ENCODE peak calls at places on chromosomes 7 and 10, in four cellular contexts. W is omental fat pad, X is ascending aorta, T is nephron progenitor cell. Y is an unnamed sample.

GRCh38 chr10:125159932-125160855 is at the start of gene CTBP2:
- DNase-seq in W (no peak), X (no peak), T (peak), Y (no peak)

GRCh38 chr10:29189272-29189671 is 99.6 kb upstream of the LYZL1 start:
- DNase-seq in X (no peak), T (no peak), W (no peak), Y (no peak)

GRCh38 chr10:191703-192518 is 56.7 kb downstream of the ZMYND11 start:
- DNase-seq in X (no peak), W (no peak), T (no peak), Y (no peak)

GRCh38 chr7:53022893-53023292 is 12.5 kb upstream of the POM121L12 start:
- DNase-seq in T (no peak), W (no peak), X (no peak), Y (no peak)

GRCh38 chr10:72086466-72087391 is 1.6 kb downstream of the SPOCK2 start:
- DNase-seq in X (no peak), T (peak), W (no peak), Y (no peak)

GRCh38 chr7:73341877-73342276 is 13.9 kb downstream of the FKBP6 start:
- DNase-seq in X (no peak), W (no peak), T (no peak), Y (peak)

GRCh38 chr10:34494012-34494411 is 321.1 kb downstream of the PARD3 start:
- DNase-seq in X (no peak), W (no peak), T (no peak), Y (no peak)

GRCh38 chr10:97445722-97446639 is at the start of the genes EXOSC1 and ZDHHC16:
- DNase-seq in W (peak), T (peak), X (peak), Y (peak)

GRCh38 chr10:58919927-58920654 is 256.4 kb upstream of the PHYHIPL start:
- DNase-seq in X (no peak), W (no peak), T (no peak), Y (peak)

GRCh38 chr7:74355091-74355490 is 65.9 kb downstream of the CLIP2 start:
- DNase-seq in T (no peak), W (peak), X (peak), Y (peak)

GRCh38 chr10:132412316-132413192 is 15.6 kb downstream of the PWWP2B start:
- DNase-seq in W (no peak), X (no peak), T (no peak), Y (no peak)

GRCh38 chr7:98870071-98870651 is 347 bp upstream of the TMEM130 start:
- DNase-seq in X (peak), W (no peak), T (peak), Y (no peak)

GRCh38 chr7:48355346-48355745 is 184.1 kb downstream of the ABCA13 start:
- DNase-seq in T (no peak), X (no peak), W (no peak), Y (no peak)

GRCh38 chr7:122182081-122182480 is 38.0 kb upstream of the AASS start:
- DNase-seq in T (no peak), W (no peak), X (no peak), Y (no peak)

GRCh38 chr10:112779025-112779765 is 170.9 kb upstream of the TCF7L2 start:
- DNase-seq in W (no peak), T (no peak), X (no peak), Y (no peak)

GRCh38 chr7:84613411-84613810 is 418.8 kb upstream of the SEMA3A start:
- DNase-seq in X (no peak), T (no peak), W (no peak), Y (no peak)
- TF ChIP-seq CTCF in X (no peak), T (no peak), W (no peak), Y (no peak)

GRCh38 chr10:119444866-119445265 is 97.7 kb downstream of the RGS10 start:
- DNase-seq in T (no peak), W (no peak), X (no peak), Y (no peak)

GRCh38 chr10:119442758-119443060 is 99.8 kb downstream of the RGS10 start:
- DNase-seq in W (no peak), X (no peak), T (no peak), Y (no peak)

GRCh38 chr10:119445311-119445934 is 97.1 kb downstream of the RGS10 start:
- DNase-seq in T (peak), W (peak), X (peak), Y (peak)

GRCh38 chr10:119443441-119443840 is 99.1 kb downstream of the RGS10 start:
- DNase-seq in X (no peak), T (no peak), W (no peak), Y (no peak)

GRCh38 chr10:119443970-119444660 is 98.4 kb downstream of the RGS10 start:
- DNase-seq in T (no peak), X (no peak), W (no peak), Y (no peak)
- TF ChIP-seq CTCF in T (no peak), X (no peak), W (no peak), Y (no peak)

DNA sequence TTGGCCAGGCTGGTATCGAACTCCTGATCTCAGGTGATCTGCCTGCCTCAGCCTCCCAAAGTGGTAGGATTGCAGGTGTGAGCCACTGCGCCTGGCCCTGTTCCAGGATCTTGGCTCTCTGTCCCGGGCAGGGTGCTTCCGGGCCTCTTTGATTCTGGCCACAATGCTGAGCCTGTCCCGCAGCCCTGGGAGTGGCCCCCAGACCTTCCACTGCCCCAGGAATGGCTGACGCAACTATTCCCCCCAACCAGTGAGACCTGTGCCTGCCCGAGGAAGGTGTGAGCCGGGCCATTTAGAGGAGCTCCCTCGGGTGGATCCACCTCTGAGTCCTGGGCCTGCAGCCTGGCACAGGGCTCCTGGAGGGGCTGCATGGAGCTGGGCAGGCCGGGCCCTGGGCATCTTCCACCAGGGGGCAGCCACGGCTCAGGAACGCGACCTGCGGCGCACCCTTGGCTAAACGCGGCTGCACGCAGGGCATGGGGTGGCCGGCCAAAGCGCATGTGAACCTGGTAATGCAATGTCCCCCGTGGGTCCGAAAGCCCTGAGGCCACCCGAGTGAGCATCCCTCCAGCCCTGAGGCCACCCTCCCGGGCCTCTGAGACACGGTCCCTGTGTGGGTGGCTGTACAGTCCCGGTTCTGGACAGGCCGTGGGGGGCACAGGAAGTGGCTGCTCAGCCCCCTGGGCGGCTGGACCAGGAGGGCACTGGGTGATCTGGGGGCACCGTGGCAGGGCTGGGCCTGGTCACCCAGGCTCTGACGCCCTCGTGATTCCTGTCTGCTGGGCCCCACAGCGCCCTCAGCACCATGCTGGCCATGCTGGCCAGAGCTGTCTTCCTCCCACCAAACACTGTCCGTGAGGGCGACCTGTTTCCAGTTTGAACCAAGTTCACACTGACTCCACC is 24.8 kb downstream of the GRIFIN start:
- DNase-seq in T (peak), X (peak), W (peak), Y (no peak)
- TF ChIP-seq CTCF in T (peak), X (peak), W (no peak), Y (peak)

DNA sequence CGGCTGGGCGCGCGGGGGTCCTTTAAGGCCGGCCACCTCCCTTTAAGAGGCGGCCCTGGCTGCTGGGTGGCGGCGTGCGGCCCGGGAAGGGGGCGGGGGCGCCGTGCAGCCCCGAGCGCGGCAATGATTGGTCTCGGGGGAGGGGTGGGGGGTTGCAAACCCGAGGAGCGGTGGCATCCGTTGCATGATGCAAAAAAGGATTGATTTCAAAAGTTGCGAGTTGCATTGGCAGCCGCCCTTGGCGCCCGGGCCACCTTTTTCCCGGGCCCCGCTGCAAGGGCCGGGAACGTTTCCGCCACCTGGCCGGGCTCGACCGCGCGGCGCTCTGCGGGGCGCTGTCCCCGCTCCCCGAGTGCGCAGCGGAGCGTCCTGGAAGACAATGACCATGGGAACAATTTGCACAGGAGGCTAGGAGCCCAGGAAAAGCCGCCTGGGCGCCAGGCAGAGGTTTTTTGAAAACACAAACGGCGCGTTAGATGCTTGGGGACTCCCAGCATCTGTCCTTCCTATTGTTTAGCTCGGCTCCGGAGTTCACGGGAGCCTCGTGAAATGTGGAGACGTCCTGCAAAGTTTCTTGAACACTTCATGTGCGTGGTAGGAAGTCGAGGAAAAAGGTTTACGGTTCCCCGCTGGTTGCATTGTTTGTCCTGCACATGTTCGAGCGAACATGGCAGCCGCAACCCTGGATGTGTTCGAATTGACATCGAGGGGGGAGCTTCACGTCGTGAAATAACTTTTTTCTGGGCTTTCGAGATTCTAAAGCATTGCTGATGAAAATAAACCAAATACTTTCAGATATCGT is at the start of gene SEPHS1:
- DNase-seq in T (peak), W (no peak), X (peak), Y (peak)
- TF ChIP-seq CTCF in T (no peak), W (no peak), X (peak), Y (peak)

GRCh38 chr10:129877773-129878371 is 86.2 kb downstream of the EBF3 start:
- DNase-seq in W (no peak), X (no peak), T (peak), Y (no peak)
- TF ChIP-seq CTCF in W (no peak), X (peak), T (peak), Y (no peak)

GRCh38 chr7:112771166-112771565 is 19.0 kb downstream of the TMEM168 start:
- DNase-seq in W (no peak), X (no peak), T (no peak), Y (no peak)
- TF ChIP-seq CTCF in W (no peak), X (no peak), T (no peak), Y (no peak)

GRCh38 chr10:44306762-44307161 is 78.1 kb downstream of the CXCL12 start:
- DNase-seq in X (no peak), W (no peak), T (no peak), Y (no peak)
- TF ChIP-seq CTCF in X (peak), W (no peak), T (no peak), Y (peak)

GRCh38 chr10:75197906-75198305 is 12.7 kb upstream of the VDAC2 start:
- DNase-seq in T (no peak), W (no peak), X (peak), Y (no peak)

GRCh38 chr10:75189266-75190096 is 21.1 kb upstream of the VDAC2 start:
- DNase-seq in W (no peak), X (no peak), T (no peak), Y (no peak)

GRCh38 chr10:75191821-75192568 is 18.6 kb upstream of the VDAC2 start:
- DNase-seq in T (no peak), W (no peak), X (peak), Y (peak)

GRCh38 chr10:75197066-75197465 is 13.5 kb upstream of the VDAC2 start:
- DNase-seq in X (no peak), W (no peak), T (no peak), Y (no peak)

GRCh38 chr10:75195035-75195763 is 15.4 kb upstream of the VDAC2 start:
- DNase-seq in W (no peak), T (no peak), X (peak), Y (peak)
- TF ChIP-seq CTCF in W (no peak), T (no peak), X (no peak), Y (no peak)

DNA sequence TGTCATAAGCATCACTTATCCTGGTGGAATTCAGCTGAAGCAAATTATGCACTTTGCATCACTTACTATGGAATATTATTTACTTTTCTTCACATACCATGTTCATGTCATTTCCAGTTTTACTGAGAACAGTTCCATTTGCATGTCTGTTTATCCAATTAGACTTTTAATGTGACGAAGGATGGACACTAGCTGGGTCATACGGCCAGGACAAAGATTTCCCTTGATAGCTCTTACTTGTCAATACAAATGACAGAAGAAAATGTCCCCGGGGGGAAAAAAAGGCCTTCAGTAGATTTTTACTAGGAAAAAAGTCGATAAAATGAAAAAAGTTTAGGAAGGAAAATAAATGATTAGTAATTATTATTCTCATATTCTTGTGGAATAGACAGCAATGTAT is 106.6 kb downstream of the RAPGEF5 start:
- DNase-seq in X (no peak), T (no peak), W (no peak), Y (no peak)
- TF ChIP-seq CTCF in X (no peak), T (no peak), W (no peak), Y (no peak)